ENCODE peak calls at places on chromosomes 4 and X, in ten cellular contexts. Y is T-helper 22 cell; T is fibroblast of pulmonary artery; L is endothelial cell; C is mesendoderm; H is A549; E is occipital lobe; K is psoas muscle; F is activated naive CD4-positive, alpha-beta T cell treated with anti-CD3 and anti-CD28 coated beads, Interleukin-2, amount 50 U/mL, for 72 hours; I is NCI-H1092. X is an unnamed sample.
A peak's percentile ranks its signal among the peaks of the same experiment; 100 is the strongest.

GRCh38 chr4:104469794-104470193 is 24.9 kb downstream of the CXXC4 start:
- DNase-seq in H (no peak), T (no peak), F (no peak), K (no peak), E (no peak), L (no peak), I (no peak), C (no peak), Y (no peak), X (no peak)

GRCh38 chr4:2537011-2537830 is 774 bp downstream of the FAM193A start:
- DNase-seq in I (peak; percentile 13), H (no peak), C (peak; percentile 61), T (peak; percentile 23), K (peak; percentile 78), F (peak; percentile 66), Y (peak; percentile 33), E (no peak), L (peak; percentile 49), X (no peak)

GRCh38 chr4:5824635-5825034 is 68.3 kb downstream of the CRMP1 start:
- DNase-seq in E (no peak), T (peak; percentile 65), H (peak; percentile 44), K (no peak), L (peak; percentile 20), F (no peak), I (no peak), Y (no peak), C (peak; percentile 46), X (no peak)

GRCh38 chrX:71489540-71489939 is 43.4 kb upstream of the OGT start:
- DNase-seq in F (no peak), I (no peak), H (no peak), L (no peak), K (no peak), Y (no peak), E (no peak), T (no peak), C (no peak), X (no peak)

GRCh38 chrX:19347916-19348315 is 4.2 kb downstream of the PDHA1 start:
- DNase-seq in I (no peak), E (no peak), Y (no peak), F (no peak), K (no peak), C (no peak), L (no peak), H (no peak), T (no peak), X (no peak)

GRCh38 chr4:83251074-83251835 is 33.3 kb downstream of the COQ2 start:
- DNase-seq in F (no peak), C (no peak), L (no peak), K (no peak), H (no peak), Y (no peak), T (no peak), I (no peak), E (no peak), X (no peak)

GRCh38 chr4:185143596-185143969 is 517 bp downstream of the SLC25A4 start:
- DNase-seq in H (no peak), E (peak; percentile 34), K (peak; percentile 94), T (no peak), L (no peak), C (no peak), Y (no peak), I (peak; percentile 30), F (no peak), X (no peak)

GRCh38 chr4:94574050-94574449 is 122.3 kb downstream of the PDLIM5 start:
- DNase-seq in Y (no peak), C (no peak), T (no peak), I (no peak), E (no peak), F (no peak), L (no peak), K (no peak), H (no peak), X (no peak)

GRCh38 chrX:154056739-154057367 is 37.2 kb upstream of the IRAK1 start:
- DNase-seq in F (no peak), K (no peak), H (no peak), C (no peak), L (no peak), I (no peak), Y (no peak), E (no peak), T (peak; percentile 38), X (no peak)

GRCh38 chrX:13022926-13023325 is 21.5 kb downstream of the FAM9C start:
- DNase-seq in F (no peak), E (no peak), C (no peak), I (no peak), K (no peak), Y (no peak), T (no peak), L (no peak), H (no peak), X (no peak)

GRCh38 chr4:39620551-39620950 is 18.1 kb downstream of the SMIM14 start:
- DNase-seq in E (no peak), I (no peak), K (no peak), L (no peak), Y (no peak), T (no peak), C (no peak), F (no peak), H (no peak), X (no peak)

GRCh38 chr4:19095491-19096046 is 1074.0 kb upstream of the LCORL start:
- DNase-seq in L (no peak), H (no peak), C (no peak), Y (no peak), I (no peak), T (no peak), E (no peak), K (no peak), F (no peak), X (no peak)

GRCh38 chr4:91448668-91449330 is 855.0 kb upstream of the GRID2 start:
- DNase-seq in T (peak; percentile 67), K (no peak), L (no peak), F (no peak), E (no peak), H (no peak), Y (no peak), C (peak; percentile 51), I (no peak), X (no peak)

GRCh38 chr4:173801876-173802713 is 272.1 kb upstream of the HAND2 start:
- DNase-seq in H (no peak), E (no peak), I (no peak), F (no peak), L (no peak), K (no peak), T (peak; percentile 7), C (peak; percentile 14), Y (no peak), X (no peak)

GRCh38 chr4:102227388-102227787 is 117.9 kb downstream of the SLC39A8 start:
- DNase-seq in K (no peak), F (no peak), C (no peak), L (no peak), H (no peak), T (no peak), E (no peak), I (no peak), Y (no peak), X (no peak)

GRCh38 chrX:13223868-13224555 is 95.8 kb downstream of the ATXN3L start:
- DNase-seq in K (no peak), Y (no peak), L (no peak), F (no peak), E (no peak), T (peak; percentile 96), I (peak; percentile 14), C (peak; percentile 60), H (peak; percentile 64), X (no peak)

GRCh38 chr4:187075514-187075913 is 351.9 kb upstream of the FAT1 start:
- DNase-seq in T (no peak), H (no peak), F (no peak), L (no peak), K (no peak), C (no peak), Y (no peak), E (no peak), I (no peak), X (no peak)

GRCh38 chr4:7847206-7847605 is 92.5 kb downstream of the AFAP1 start:
- DNase-seq in Y (no peak), C (no peak), F (no peak), T (no peak), L (no peak), I (no peak), K (no peak), H (no peak), E (no peak), X (no peak)

GRCh38 chr4:169902658-169903345 is 123.4 kb downstream of the MFAP3L start:
- DNase-seq in L (no peak), C (peak; percentile 61), Y (no peak), F (no peak), I (no peak), E (no peak), H (no peak), K (no peak), T (no peak), X (no peak)

GRCh38 chrX:119187298-119187697 is 48.8 kb upstream of the PGRMC1 start:
- DNase-seq in Y (no peak), E (no peak), F (no peak), L (no peak), K (no peak), T (no peak), C (no peak), I (no peak), H (no peak), X (no peak)

GRCh38 chr4:143083811-143084472 is 100.8 kb upstream of the USP38 start:
- DNase-seq in C (no peak), K (no peak), T (peak; percentile 5), I (no peak), H (no peak), F (no peak), Y (no peak), E (no peak), L (no peak), X (no peak)

GRCh38 chr4:113849771-113850170 is 88.2 kb upstream of the CAMK2D start:
- DNase-seq in E (no peak), F (no peak), K (no peak), I (no peak), Y (no peak), T (peak; percentile 69), L (no peak), H (no peak), C (no peak), X (peak; percentile 2)

GRCh38 chrX:119981286-119982070 is 37.9 kb upstream of the NKAP start:
- DNase-seq in E (no peak), L (no peak), Y (no peak), F (peak; percentile 6), C (peak; percentile 76), I (peak; percentile 14), T (peak; percentile 40), K (no peak), H (no peak), X (no peak)

GRCh38 chrX:154731881-154732280 is 19.0 kb downstream of the GAB3 start:
- DNase-seq in L (no peak), E (no peak), K (no peak), H (no peak), C (peak; percentile 17), T (peak; percentile 42), Y (no peak), I (no peak), F (no peak), X (no peak)

GRCh38 chrX:267771-268261 is 13.4 kb upstream of the PLCXD1 start:
- DNase-seq in I (no peak), F (no peak), E (no peak), H (no peak), C (no peak), T (no peak), Y (no peak), K (peak; percentile 27), L (no peak), X (no peak)

GRCh38 chr4:8838911-8839431 is 32.7 kb downstream of the HMX1 start:
- DNase-seq in K (peak; percentile 21), L (no peak), H (no peak), T (no peak), C (peak; percentile 11), F (no peak), E (no peak), Y (no peak), I (no peak), X (no peak)

GRCh38 chr4:153809916-153810810 is 21.3 kb upstream of the SFRP2 start:
- DNase-seq in Y (no peak), T (no peak), C (no peak), E (no peak), L (no peak), I (no peak), K (no peak), H (no peak), F (no peak), X (no peak)

GRCh38 chrX:71111141-71111843 is at the start of gene IL2RG:
- DNase-seq in E (no peak), F (peak; percentile 60), K (no peak), C (no peak), I (no peak), L (no peak), H (no peak), T (no peak), Y (peak; percentile 83), X (no peak)

X was measured in NCI-H1694.